ENCODE peak calls at places on chromosomes 6 and 20, in seven cellular contexts. N, K, C, O, B, Z and X are unnamed samples.
A peak's percentile ranks its signal among the peaks of the same experiment; 100 is the strongest.

GRCh38 chr6:147449405-147450161 is 58.9 kb upstream of the SAMD5 start:
- DNase-seq in N (no peak), K (no peak), C (no peak), O (no peak), B (no peak), Z (no peak), X (no peak)

GRCh38 chr6:12578751-12579150 is 137.8 kb upstream of the PHACTR1 start:
- DNase-seq in N (no peak), K (no peak), C (no peak), O (peak; percentile 30), B (no peak), Z (no peak), X (no peak)

GRCh38 chr20:32685541-32686529 is 12.1 kb upstream of the C20orf203 start:
- DNase-seq in N (no peak), K (no peak), C (peak; percentile 56), O (no peak), B (no peak), Z (peak; percentile 84), X (no peak)

GRCh38 chr6:148091394-148091793 is 251.2 kb upstream of the SASH1 start:
- DNase-seq in N (no peak), K (no peak), C (no peak), O (no peak), B (no peak), Z (no peak), X (no peak)

GRCh38 chr6:12060780-12061619 is 48.9 kb downstream of the HIVEP1 start:
- DNase-seq in N (peak; percentile 86), K (peak; percentile 84), C (peak; percentile 44), O (peak; percentile 74), B (peak; percentile 70), Z (peak; percentile 51), X (peak; percentile 67)

GRCh38 chr6:97697450-97697849 is 414.4 kb upstream of the MMS22L start:
- DNase-seq in N (no peak), K (no peak), C (no peak), O (no peak), B (no peak), Z (peak; percentile 11), X (no peak)

GRCh38 chr6:21914121-21914973 is 320.8 kb downstream of the SOX4 start:
- DNase-seq in N (peak; percentile 39), K (peak; percentile 85), C (peak; percentile 62), O (no peak), B (peak; percentile 29), Z (peak; percentile 18), X (no peak)

GRCh38 chr20:661474-662288 is 8.7 kb upstream of the SRXN1 start:
- DNase-seq in N (no peak), K (no peak), C (no peak), O (no peak), B (no peak), Z (no peak), X (no peak)

GRCh38 chr20:44593721-44594120 is 11.3 kb downstream of the PKIG start:
- DNase-seq in N (no peak), K (no peak), C (no peak), O (no peak), B (no peak), Z (no peak), X (no peak)

GRCh38 chr6:38345586-38345985 is 294.1 kb downstream of the BTBD9 start:
- DNase-seq in N (no peak), K (no peak), C (no peak), O (no peak), B (no peak), Z (no peak), X (no peak)

GRCh38 chr20:57040924-57041323 is 225.5 kb downstream of the BMP7 start:
- DNase-seq in N (no peak), K (no peak), C (no peak), O (peak; percentile 27), B (no peak), Z (peak; percentile 28), X (no peak)

GRCh38 chr20:45347936-45348809 is at the start of gene SDC4:
- DNase-seq in N (peak; percentile 41), K (peak; percentile 82), C (peak; percentile 79), O (peak; percentile 51), B (peak; percentile 33), Z (peak; percentile 62), X (peak; percentile 68)

GRCh38 chr20:38805502-38805957 is at the start of gene PPP1R16B:
- DNase-seq in N (peak; percentile 82), K (peak; percentile 59), C (peak; percentile 33), O (no peak), B (peak; percentile 56), Z (no peak), X (peak; percentile 63)

GRCh38 chr6:119201486-119201885 is 123.0 kb upstream of the FAM184A start:
- DNase-seq in N (no peak), K (no peak), C (no peak), O (no peak), B (no peak), Z (no peak), X (no peak)

GRCh38 chr20:2767768-2768631 is 32.4 kb downstream of the CPXM1 start:
- DNase-seq in N (no peak), K (peak; percentile 91), C (no peak), O (no peak), B (no peak), Z (peak; percentile 12), X (no peak)

GRCh38 chr6:11535801-11536230 is 1.7 kb upstream of the TMEM170B start:
- DNase-seq in N (no peak), K (no peak), C (no peak), O (no peak), B (no peak), Z (peak; percentile 39), X (no peak)

GRCh38 chr6:52537001-52537753 is 39.7 kb downstream of the TRAM2 start:
- DNase-seq in N (no peak), K (no peak), C (no peak), O (no peak), B (no peak), Z (no peak), X (no peak)

GRCh38 chr6:158999154-158999668 is 791 bp downstream of the RSPH3 start:
- DNase-seq in N (no peak), K (no peak), C (no peak), O (no peak), B (no peak), Z (peak; percentile 11), X (no peak)

GRCh38 chr6:43093361-43094289 is 17.5 kb downstream of the PTK7 start:
- DNase-seq in N (no peak), K (no peak), C (no peak), O (no peak), B (no peak), Z (peak; percentile 69), X (no peak)

GRCh38 chr20:34834459-34834893 is 9.0 kb upstream of the NCOA6 start:
- DNase-seq in N (peak; percentile 59), K (no peak), C (no peak), O (peak; percentile 36), B (no peak), Z (peak; percentile 60), X (no peak)

GRCh38 chr6:35318845-35319220 is 21.2 kb downstream of the DEF6 start:
- DNase-seq in N (no peak), K (no peak), C (no peak), O (no peak), B (no peak), Z (no peak), X (no peak)

GRCh38 chr6:88517737-88518136 is 351.6 kb upstream of the CNR1 start:
- DNase-seq in N (no peak), K (no peak), C (no peak), O (no peak), B (no peak), Z (no peak), X (no peak)

GRCh38 chr20:29762620-29763019 is 1494.8 kb upstream of the DEFB115 start:
- DNase-seq in N (no peak), K (no peak), C (no peak), O (no peak), B (no peak), Z (no peak), X (no peak)
- H3K9me3 ChIP-seq in N (no peaks in the 10 kb centered on the region), K (no peaks in the 10 kb centered on the region), C (no peaks in the 10 kb centered on the region), O (no peaks in the 10 kb centered on the region), B (no peaks in the 10 kb centered on the region), Z (no peaks in the 10 kb centered on the region), X (no peaks in the 10 kb centered on the region)

DNA sequence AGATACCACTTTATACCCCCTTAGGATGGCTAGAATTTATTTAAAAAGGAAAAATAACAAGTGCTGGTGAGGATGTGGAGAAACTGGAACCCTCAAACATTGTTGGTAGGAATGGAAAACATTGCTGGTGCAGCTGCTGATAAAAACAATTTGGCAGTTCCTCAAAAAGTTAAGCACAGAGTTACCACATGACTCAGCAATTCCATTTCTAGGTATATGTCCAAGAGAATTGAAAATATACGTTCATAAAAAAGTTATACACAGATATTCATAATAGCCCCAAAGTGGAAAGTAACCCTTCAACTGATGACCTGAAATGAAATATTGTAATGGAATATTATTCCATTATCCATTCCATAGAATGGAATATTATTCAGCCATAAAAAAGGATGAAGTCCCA is 55.0 kb downstream of the CD83 start:
- DNase-seq in N (no peak), K (no peak), C (no peak), O (no peak), B (no peak), Z (no peak), X (no peak)
- H3K9me3 ChIP-seq in N (peaks cover 20% of the 10 kb centered on the region), K (peaks cover 10% of the 10 kb centered on the region), C (peaks cover 16% of the 10 kb centered on the region), O (peaks cover 27% of the 10 kb centered on the region), B (peaks cover 30% of the 10 kb centered on the region), Z (no peaks in the 10 kb centered on the region), X (peaks cover 5% of the 10 kb centered on the region)

GRCh38 chr6:340991-341827 is 48.9 kb downstream of the DUSP22 start:
- DNase-seq in N (no peak), K (no peak), C (no peak), O (no peak), B (no peak), Z (no peak), X (no peak)
- H3K9me3 ChIP-seq in N (no peaks in the 10 kb centered on the region), K (no peaks in the 10 kb centered on the region), C (no peaks in the 10 kb centered on the region), O (no peaks in the 10 kb centered on the region), B (no peaks in the 10 kb centered on the region), Z (no peaks in the 10 kb centered on the region), X (no peaks in the 10 kb centered on the region)

GRCh38 chr20:7214081-7214740 is 446.7 kb downstream of the BMP2 start:
- DNase-seq in N (no peak), K (no peak), C (no peak), O (no peak), B (no peak), Z (no peak), X (no peak)

GRCh38 chr20:7207186-7207585 is 439.7 kb downstream of the BMP2 start:
- DNase-seq in N (no peak), K (no peak), C (no peak), O (no peak), B (no peak), Z (no peak), X (no peak)

GRCh38 chr20:7210910-7211309 is 443.4 kb downstream of the BMP2 start:
- DNase-seq in N (no peak), K (no peak), C (no peak), O (no peak), B (no peak), Z (no peak), X (no peak)
- H3K9me3 ChIP-seq in N (no peaks in the 10 kb centered on the region), K (no peaks in the 10 kb centered on the region), C (peaks cover 3% of the 10 kb centered on the region), O (peaks cover 5% of the 10 kb centered on the region), B (no peaks in the 10 kb centered on the region), Z (no peaks in the 10 kb centered on the region), X (no peaks in the 10 kb centered on the region)

DNA sequence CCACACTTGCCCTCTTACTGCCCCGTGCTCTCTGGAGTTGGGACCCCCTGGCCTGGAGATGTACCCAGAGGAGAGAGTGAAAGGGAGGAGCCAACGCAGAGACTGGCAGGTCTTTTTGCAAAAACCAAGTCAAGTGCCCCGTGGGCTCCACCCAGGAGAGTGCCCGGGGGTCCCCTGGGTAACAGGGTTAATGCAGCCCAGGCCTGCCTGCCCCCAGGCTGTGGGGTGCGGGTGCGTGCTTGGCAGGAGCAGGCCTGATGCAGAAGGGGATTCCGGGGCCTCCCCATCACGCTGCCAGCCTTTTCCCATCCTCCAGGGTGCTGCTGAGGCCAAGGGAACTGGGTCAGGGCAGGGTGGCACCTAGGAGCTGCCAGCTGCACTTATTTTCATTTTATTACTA is 184.4 kb downstream of the ERMARD start:
- DNase-seq in N (no peak), K (no peak), C (no peak), O (no peak), B (no peak), Z (no peak), X (no peak)
- H3K9me3 ChIP-seq in N (no peaks in the 10 kb centered on the region), K (no peaks in the 10 kb centered on the region), C (no peaks in the 10 kb centered on the region), O (no peaks in the 10 kb centered on the region), B (no peaks in the 10 kb centered on the region), Z (no peaks in the 10 kb centered on the region), X (no peaks in the 10 kb centered on the region)